ENCODE peak calls at places on chromosomes 5 and 9, in five cellular contexts. I is breast epithelium, E is tibial artery, W is A549, R is mesenchymal stem cell. H is an unnamed sample. For H3K4me1, the result is how much of the 10 kb centered on the place peaks cover.

GRCh38 chr9:69076550-69076949 is 41.0 kb downstream of the FXN start:
- DNase-seq in I (no peak), E (no peak), W (no peak), R (no peak), H (no peak)

GRCh38 chr9:126631254-126631653 is 17.5 kb downstream of the LMX1B start:
- DNase-seq in E (no peak), I (no peak), W (no peak), R (no peak), H (no peak)

GRCh38 chr5:33441241-33441844 is 578 bp downstream of the TARS1 start:
- DNase-seq in R (no peak), I (no peak), E (peak), W (peak), H (no peak)

GRCh38 chr9:120625222-120625621 is 45.3 kb upstream of the CDK5RAP2 start:
- DNase-seq in W (no peak), E (no peak), I (no peak), R (no peak), H (no peak)

GRCh38 chr5:143887901-143888648 is 76.1 kb downstream of the HMHB1 start:
- DNase-seq in W (no peak), E (no peak), R (peak), I (no peak), H (no peak)

GRCh38 chr5:96321371-96321770 is 111.7 kb downstream of the PCSK1 start:
- DNase-seq in E (no peak), W (no peak), R (no peak), I (no peak), H (no peak)

GRCh38 chr5:156778752-156779151 is 71.3 kb upstream of the PPP1R2B start:
- DNase-seq in E (no peak), R (no peak), I (no peak), W (no peak), H (no peak)

GRCh38 chr9:112299514-112299913 is 33.9 kb downstream of the PTBP3 start:
- DNase-seq in E (peak), W (peak), R (peak), I (no peak), H (no peak)

DNA sequence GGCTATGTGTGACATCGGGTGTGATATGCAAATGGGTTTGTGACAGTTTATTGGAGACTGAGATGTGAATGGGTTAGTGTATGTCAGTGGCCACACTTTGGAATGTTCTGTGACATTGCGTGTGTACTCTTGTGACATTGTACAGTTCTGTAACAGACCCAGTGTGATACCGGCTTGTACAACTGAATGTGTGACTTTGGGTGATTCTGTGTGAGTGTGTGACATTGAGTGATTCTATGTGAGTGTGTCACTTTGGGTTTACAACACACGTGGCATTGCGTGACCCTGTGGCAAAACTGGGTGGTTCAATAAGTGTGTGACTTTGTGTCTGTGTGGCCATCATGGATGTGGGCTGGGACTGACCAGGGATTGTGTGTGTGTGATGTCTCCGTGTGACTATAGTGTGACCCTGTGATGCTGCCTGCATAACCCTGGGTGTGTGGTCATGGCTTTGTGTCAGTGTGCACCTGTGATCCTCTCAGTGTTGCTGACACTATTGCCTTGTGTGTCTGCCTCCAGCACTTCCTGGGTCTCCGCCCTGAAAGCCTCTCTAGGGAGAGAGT is 38.3 kb downstream of the CXXC5 start:
- DNase-seq in E (no peak), W (no peak), R (no peak), I (no peak), H (peak)
- H3K4me1 ChIP-seq in E (under half), W (under half), R (half or more), I (under half), H (half or more)

DNA sequence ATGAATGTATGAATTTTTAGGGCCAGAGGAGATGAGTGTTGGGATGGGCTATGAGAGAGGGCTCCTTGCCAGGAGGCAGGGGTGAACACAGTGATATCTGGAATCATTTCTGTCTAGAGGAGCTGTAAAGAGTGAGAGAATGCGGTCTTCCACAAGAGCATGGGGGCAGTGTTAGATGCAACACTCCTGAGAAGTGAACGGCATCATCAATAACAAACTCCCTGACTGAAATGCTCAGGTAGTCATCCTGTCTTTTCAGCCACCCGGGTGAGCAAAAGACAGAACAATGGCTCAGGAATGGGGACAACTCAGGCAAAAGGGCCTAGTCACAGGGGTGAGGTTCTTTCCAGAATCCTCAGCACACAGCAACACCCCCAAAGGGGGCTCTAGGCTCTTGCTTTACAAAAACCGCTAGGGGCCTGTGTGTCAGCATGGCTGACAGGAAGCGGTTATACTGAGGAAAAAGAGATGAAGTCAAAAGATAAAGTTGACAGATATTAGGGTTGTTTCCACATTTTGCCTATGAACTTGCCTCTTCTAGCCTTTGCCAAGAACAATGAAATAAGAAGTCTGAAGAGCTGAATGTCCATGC is 104.6 kb upstream of the LRRTM2 start:
- DNase-seq in E (no peak), W (no peak), I (no peak), R (no peak), H (no peak)
- H3K4me1 ChIP-seq in E (under half), W (under half), I (under half), R (under half), H (under half)

GRCh38 chr5:74995931-74996330 is 56.4 kb downstream of the GCNT4 start:
- DNase-seq in R (no peak), E (no peak), W (no peak), I (no peak), H (no peak)
- H3K4me1 ChIP-seq in R (under half), E (under half), W (under half), I (under half), H (under half)

GRCh38 chr9:4241552-4241951 is 58.3 kb downstream of the GLIS3 start:
- DNase-seq in W (no peak), E (no peak), R (no peak), I (no peak), H (no peak)
- H3K4me1 ChIP-seq in W (under half), E (under half), R (under half), I (under half), H (under half)

GRCh38 chr9:33186457-33187168 is 19.5 kb upstream of the B4GALT1 start:
- DNase-seq in R (no peak), E (no peak), I (no peak), W (no peak), H (no peak)

GRCh38 chr9:33192493-33193245 is 25.5 kb upstream of the B4GALT1 start:
- DNase-seq in W (no peak), E (no peak), I (no peak), R (peak), H (no peak)

GRCh38 chr9:33189331-33189731 is 22.2 kb upstream of the B4GALT1 start:
- DNase-seq in E (no peak), R (no peak), I (no peak), W (no peak), H (no peak)

GRCh38 chr9:33187519-33188218 is 20.5 kb upstream of the B4GALT1 start:
- DNase-seq in W (no peak), E (no peak), I (no peak), R (no peak), H (no peak)

DNA sequence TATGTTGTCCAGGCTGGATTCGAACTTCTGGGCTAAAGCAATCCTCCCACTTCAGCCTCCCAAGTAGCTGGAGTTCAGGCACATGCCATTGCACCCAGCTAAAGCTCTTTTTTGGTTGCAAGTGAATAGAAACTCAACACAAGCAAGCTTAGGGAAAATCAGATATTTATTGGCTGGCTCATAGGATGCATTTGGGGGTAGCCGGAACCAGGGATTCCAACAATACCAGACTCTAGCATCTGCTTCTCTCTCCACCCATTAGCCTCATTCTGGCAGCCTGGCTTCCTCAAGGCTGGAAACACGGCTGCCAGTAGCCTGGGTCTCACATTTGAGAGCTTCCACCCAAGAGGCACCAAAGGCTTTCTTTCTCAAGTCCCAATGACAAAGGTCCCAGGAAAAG is 22.9 kb upstream of the B4GALT1 start:
- DNase-seq in I (no peak), W (no peak), R (no peak), E (no peak), H (no peak)
- H3K4me1 ChIP-seq in I (under half), W (under half), R (under half), E (under half), H (under half)

DNA sequence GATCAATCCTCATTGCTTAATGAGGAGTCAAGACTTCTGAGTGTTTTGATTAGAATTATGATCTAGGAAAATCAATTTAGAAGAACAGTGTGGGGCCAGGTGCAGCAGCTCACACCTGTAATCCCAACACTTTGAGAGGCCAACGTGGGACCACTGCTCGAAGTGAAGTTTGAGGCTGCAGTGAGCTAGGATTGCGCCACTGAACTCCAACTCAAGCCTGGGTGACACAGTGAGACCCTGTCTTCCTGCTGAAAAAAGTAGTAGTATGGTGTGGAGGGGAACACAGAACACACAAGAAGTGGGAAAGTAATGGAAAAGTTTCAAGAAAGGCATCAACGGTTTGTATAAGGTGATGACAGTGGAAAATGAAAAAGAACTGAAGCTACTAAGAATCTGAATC is 9.1 kb downstream of the FNIP1 start:
- DNase-seq in I (no peak), R (no peak), E (no peak), W (no peak), H (no peak)
- H3K4me1 ChIP-seq in I (under half), R (under half), E (under half), W (under half), H (under half)

H was measured in pancreas.